ENCODE peak calls at places on chromosome 2, in seven cellular contexts. E, W, C, D, U, J and K are unnamed samples.

GRCh38 chr2:239307921-239308620 is 92.7 kb downstream of the HDAC4 start:
- DNase-seq in W (no peak), D (no peak), E (no peak), U (no peak), C (no peak), J (no peak), K (no peak)

GRCh38 chr2:11573418-11574175 is 39.8 kb downstream of the GREB1 start:
- DNase-seq in W (no peak), D (no peak), C (no peak), E (no peak), U (no peak), J (no peak), K (no peak)

GRCh38 chr2:113084249-113085000 is 16.7 kb downstream of the IL1F10 start:
- DNase-seq in W (peak), E (no peak), C (no peak), U (no peak), D (no peak), J (no peak), K (no peak)

GRCh38 chr2:106944220-106944619 is 58.3 kb upstream of the ST6GAL2 start:
- DNase-seq in U (no peak), C (no peak), E (no peak), D (peak), W (no peak), J (no peak), K (no peak)

GRCh38 chr2:166895243-166895642 is 7.0 kb downstream of the XIRP2 start:
- DNase-seq in E (no peak), J (no peak), C (no peak), D (no peak), W (no peak), U (no peak), K (no peak)

GRCh38 chr2:237708961-237709360 is 81.6 kb downstream of the LRRFIP1 start:
- DNase-seq in D (no peak), J (no peak), C (no peak), E (no peak), W (no peak), U (no peak), K (no peak)

GRCh38 chr2:81650048-81650971 is 1345.8 kb upstream of the LRRTM1 start:
- DNase-seq in W (no peak), D (no peak), C (no peak), J (no peak), E (no peak), U (no peak), K (no peak)

GRCh38 chr2:17301437-17301836 is 216.8 kb downstream of the RAD51AP2 start:
- DNase-seq in J (no peak), U (no peak), E (no peak), D (no peak), C (no peak), W (no peak), K (no peak)

GRCh38 chr2:23360571-23361125 is 24.3 kb upstream of the KLHL29 start:
- DNase-seq in E (no peak), J (no peak), D (no peak), C (no peak), W (no peak), U (no peak), K (no peak)

GRCh38 chr2:73939419-73939818 is 12.7 kb downstream of the DGUOK start:
- DNase-seq in C (no peak), W (no peak), J (no peak), E (no peak), U (no peak), D (no peak), K (peak)

GRCh38 chr2:96878171-96878570 is 8.3 kb upstream of the SEMA4C start:
- DNase-seq in U (no peak), E (no peak), D (no peak), C (no peak), J (no peak), W (no peak), K (no peak)

GRCh38 chr2:113755690-113756063 is 765 bp downstream of the SLC35F5 start:
- DNase-seq in U (no peak), J (no peak), C (no peak), D (no peak), E (no peak), W (no peak), K (no peak)

GRCh38 chr2:237865623-237866041 is 6.2 kb downstream of the RAMP1 start:
- DNase-seq in W (no peak), E (no peak), J (no peak), C (no peak), U (peak), D (no peak), K (no peak)

GRCh38 chr2:25615920-25616319 is 57.5 kb downstream of the DTNB start:
- DNase-seq in D (no peak), U (no peak), W (no peak), J (no peak), C (no peak), E (no peak), K (no peak)

GRCh38 chr2:6784299-6784698 is 81.4 kb downstream of the CMPK2 start:
- DNase-seq in E (no peak), C (no peak), W (no peak), J (no peak), D (no peak), U (no peak), K (no peak)

GRCh38 chr2:27071990-27072830 is 756 bp upstream of the OST4 start:
- DNase-seq in C (peak), U (peak), W (no peak), J (no peak), D (no peak), E (no peak), K (no peak)

GRCh38 chr2:132761437-132761836 is 91.4 kb upstream of the LYPD1 start:
- DNase-seq in J (no peak), U (no peak), E (no peak), D (no peak), C (no peak), W (no peak), K (no peak)

GRCh38 chr2:20577495-20578235 is 73.2 kb downstream of the HS1BP3 start:
- DNase-seq in E (no peak), C (no peak), U (no peak), W (no peak), D (peak), J (no peak), K (no peak)

GRCh38 chr2:30714811-30715709 is 92.2 kb downstream of the CAPN13 start:
- DNase-seq in J (no peak), E (no peak), D (no peak), C (no peak), W (no peak), U (no peak), K (no peak)

GRCh38 chr2:70702711-70703395 is 65.1 kb downstream of the ADD2 start:
- DNase-seq in D (no peak), W (no peak), U (no peak), C (no peak), J (no peak), E (no peak), K (no peak)

GRCh38 chr2:220275454-220275853 is 648.0 kb downstream of the SLC4A3 start:
- DNase-seq in D (no peak), C (no peak), E (no peak), J (no peak), U (no peak), W (no peak), K (no peak)